ENCODE peak calls at places on chromosomes 1 and 21, in nine cellular contexts. Z is central memory CD4-positive, alpha-beta T cell; D is Calu3; O is CD4-positive, alpha-beta T cell; W is activated naive CD8-positive, alpha-beta T cell treated with anti-CD3 and anti-CD28 coated beads for 36 hours; R is stimulated activated CD8-positive, alpha-beta memory T cell treated with anti-CD3 and anti-CD28 coated beads, Interleukin-7, amount 100 ng/mL, for 1 hour; A is B cell; K is stromal cell of bone marrow; H is NCI-H345. J is an unnamed sample.

GRCh38 chr1:77888071-77888428 is 374 bp upstream of the NEXN start:
- DNase-seq in Z (no peak), D (peak), O (no peak), W (no peak), R (no peak), A (peak), K (peak), H (no peak), J (no peak)

GRCh38 chr1:73452522-73452921 is 745.5 kb downstream of the LRRIQ3 start:
- DNase-seq in Z (no peak), D (no peak), O (no peak), W (no peak), R (no peak), A (no peak), K (no peak), H (no peak), J (no peak)

GRCh38 chr1:111864862-111865261 is 109.2 kb downstream of the DDX20 start:
- DNase-seq in Z (no peak), D (no peak), O (no peak), W (no peak), R (no peak), A (no peak), K (no peak), H (no peak), J (no peak)

GRCh38 chr1:232996143-232996542 is 45.7 kb downstream of the NTPCR start:
- DNase-seq in Z (no peak), D (no peak), O (no peak), W (no peak), R (no peak), A (no peak), K (no peak), H (peak), J (no peak)

GRCh38 chr1:198937231-198938031 is 298.6 kb downstream of the PTPRC start:
- DNase-seq in Z (peak), D (peak), O (no peak), W (peak), R (no peak), A (peak), K (peak), H (peak), J (peak)

GRCh38 chr1:65812065-65812464 is 19.4 kb downstream of the PDE4B start:
- DNase-seq in Z (no peak), D (no peak), O (no peak), W (peak), R (no peak), A (no peak), K (peak), H (peak), J (peak)

GRCh38 chr1:20339811-20340457 is 49.3 kb downstream of the VWA5B1 start:
- DNase-seq in Z (no peak), D (no peak), O (no peak), W (no peak), R (no peak), A (no peak), K (no peak), H (peak), J (no peak)

GRCh38 chr1:111776397-111776796 is 20.7 kb downstream of the DDX20 start:
- DNase-seq in Z (no peak), D (no peak), O (no peak), W (no peak), R (no peak), A (no peak), K (no peak), H (no peak), J (no peak)

GRCh38 chr1:243253211-243253926 is 1.7 kb downstream of the CEP170 start:
- DNase-seq in Z (no peak), D (no peak), O (no peak), W (no peak), R (no peak), A (no peak), K (no peak), H (no peak), J (no peak)

GRCh38 chr1:52636701-52637695 is 4.0 kb downstream of the SHISAL2A start:
- DNase-seq in Z (peak), D (no peak), O (peak), W (peak), R (peak), A (peak), K (no peak), H (no peak), J (no peak)

GRCh38 chr1:227922501-227923352 is 25.0 kb downstream of the WNT9A start:
- DNase-seq in Z (no peak), D (no peak), O (no peak), W (no peak), R (no peak), A (no peak), K (no peak), H (no peak), J (no peak)

GRCh38 chr1:17079140-17079868 is 25.5 kb upstream of the SDHB start:
- DNase-seq in Z (no peak), D (no peak), O (no peak), W (no peak), R (no peak), A (no peak), K (no peak), H (no peak), J (no peak)

GRCh38 chr1:108199781-108200626 is at the start of gene SLC25A24:
- DNase-seq in Z (peak), D (peak), O (peak), W (peak), R (peak), A (peak), K (peak), H (peak), J (no peak)

GRCh38 chr1:43947061-43947889 is 525 bp downstream of the IPO13 start:
- DNase-seq in Z (no peak), D (no peak), O (no peak), W (peak), R (no peak), A (peak), K (no peak), H (no peak), J (no peak)

GRCh38 chr21:45147473-45148315 is 73.3 kb downstream of the ADARB1 start:
- DNase-seq in Z (no peak), D (no peak), O (no peak), W (no peak), R (no peak), A (no peak), K (no peak), H (no peak), J (no peak)

GRCh38 chr1:168069384-168069783 is 67.3 kb downstream of the GPR161 start:
- DNase-seq in Z (no peak), D (no peak), O (no peak), W (no peak), R (no peak), A (no peak), K (no peak), H (no peak), J (no peak)

GRCh38 chr1:169106095-169106920 is at the start of gene ATP1B1:
- DNase-seq in Z (peak), D (peak), O (peak), W (peak), R (peak), A (peak), K (no peak), H (peak), J (peak)

GRCh38 chr1:224621813-224622682 is 5.9 kb downstream of the CNIH3 start:
- DNase-seq in Z (no peak), D (no peak), O (no peak), W (no peak), R (no peak), A (no peak), K (no peak), H (no peak), J (no peak)

GRCh38 chr1:180854456-180854855 is 58.2 kb upstream of the KIAA1614 start:
- DNase-seq in Z (no peak), D (no peak), O (no peak), W (no peak), R (no peak), A (no peak), K (no peak), H (no peak), J (peak)

GRCh38 chr1:204295666-204296065 is 64.1 kb downstream of the PLEKHA6 start:
- DNase-seq in Z (no peak), D (no peak), O (no peak), W (no peak), R (no peak), A (no peak), K (peak), H (no peak), J (no peak)

GRCh38 chr1:176567190-176567794 is 104.3 kb downstream of the PAPPA2 start:
- DNase-seq in Z (no peak), D (no peak), O (no peak), W (no peak), R (no peak), A (no peak), K (peak), H (no peak), J (no peak)

GRCh38 chr1:232039303-232039702 is 412.7 kb downstream of the DISC1 start:
- DNase-seq in Z (no peak), D (no peak), O (no peak), W (no peak), R (no peak), A (no peak), K (peak), H (no peak), J (no peak)

GRCh38 chr1:236692722-236693121 is 6.4 kb downstream of the ACTN2 start:
- DNase-seq in Z (no peak), D (no peak), O (no peak), W (no peak), R (no peak), A (no peak), K (no peak), H (no peak), J (no peak)

GRCh38 chr1:59289570-59289969 is 7.3 kb upstream of the FGGY start:
- DNase-seq in Z (no peak), D (no peak), O (no peak), W (no peak), R (no peak), A (no peak), K (no peak), H (no peak), J (no peak)

GRCh38 chr21:38937286-38937790 is 131.6 kb downstream of the ETS2 start:
- DNase-seq in Z (no peak), D (no peak), O (no peak), W (no peak), R (no peak), A (no peak), K (no peak), H (no peak), J (no peak)

GRCh38 chr1:218933526-218933925 is 240.2 kb upstream of the LYPLAL1 start:
- DNase-seq in Z (no peak), D (no peak), O (no peak), W (no peak), R (no peak), A (no peak), K (no peak), H (no peak), J (no peak)

GRCh38 chr1:235009074-235009473 is 119.6 kb downstream of the TOMM20 start:
- DNase-seq in Z (no peak), D (no peak), O (no peak), W (no peak), R (no peak), A (no peak), K (no peak), H (no peak), J (no peak)

GRCh38 chr1:41666991-41667631 is 182.6 kb upstream of the EDN2 start:
- DNase-seq in Z (peak), D (peak), O (peak), W (peak), R (no peak), A (peak), K (no peak), H (no peak), J (no peak)

GRCh38 chr21:34715985-34716596 is 47.3 kb downstream of the CLIC6 start:
- DNase-seq in Z (no peak), D (no peak), O (no peak), W (no peak), R (no peak), A (no peak), K (no peak), H (no peak), J (no peak)

GRCh38 chr1:232463226-232463625 is 166.7 kb downstream of the SIPA1L2 start:
- DNase-seq in Z (no peak), D (no peak), O (no peak), W (no peak), R (no peak), A (no peak), K (no peak), H (no peak), J (no peak)

J was measured in dermis microvascular lymphatic vessel endothelial cell.